ENCODE peak calls at places on chromosomes 3 and 15, in eight cellular contexts. V is fibroblast of the conjunctiva; S is H9; A is NCI-H1092 treated with DMSO at 0.1 percent for 48 hours; P is cardiac muscle cell; J is activated effector memory CD4-positive, alpha-beta T cell treated with Interleukin-2 at 50 U/mL for 16 hours; T is AML-193; F is DMS53. E is an unnamed sample.

GRCh38 chr3:109640146-109640652 is 302.9 kb upstream of the DPPA4 start:
- DNase-seq in V (no peak), S (no peak), A (no peak), P (no peak), J (no peak), T (no peak), F (no peak), E (no peak)

GRCh38 chr3:9809615-9810356 is at the start of gene TTLL3:
- DNase-seq in V (peak), S (peak), A (peak), P (peak), J (peak), T (peak), F (peak), E (peak)

GRCh38 chr3:37766797-37767776 is 94.6 kb upstream of the CTDSPL start:
- DNase-seq in V (no peak), S (no peak), A (peak), P (no peak), J (no peak), T (no peak), F (peak), E (no peak)

GRCh38 chr3:45092132-45093031 is 53.8 kb downstream of the CDCP1 start:
- DNase-seq in V (no peak), S (no peak), A (no peak), P (peak), J (no peak), T (no peak), F (no peak), E (peak)

GRCh38 chr3:184466413-184466960 is 86.6 kb downstream of the CHRD start:
- DNase-seq in V (no peak), S (no peak), A (no peak), P (peak), J (no peak), T (no peak), F (no peak), E (peak)

GRCh38 chr3:13401149-13401548 is 19.0 kb downstream of the NUP210 start:
- DNase-seq in V (no peak), S (no peak), A (no peak), P (no peak), J (no peak), T (no peak), F (peak), E (no peak)

GRCh38 chr3:170410428-170411029 is 8.1 kb upstream of the CLDN11 start:
- DNase-seq in V (no peak), S (no peak), A (peak), P (peak), J (no peak), T (peak), F (peak), E (peak)

GRCh38 chr15:40878785-40879184 is 4.8 kb upstream of the RHOV start:
- DNase-seq in V (no peak), S (no peak), A (no peak), P (no peak), J (no peak), T (peak), F (peak), E (no peak)

GRCh38 chr15:100241572-100242479 is 99.9 kb downstream of the ADAMTS17 start:
- DNase-seq in V (peak), S (peak), A (no peak), P (peak), J (no peak), T (no peak), F (peak), E (peak)

GRCh38 chr3:15148614-15149013 is 49.7 kb upstream of the RBSN start:
- DNase-seq in V (peak), S (peak), A (no peak), P (peak), J (no peak), T (no peak), F (peak), E (peak)

E was measured in testis.